ENCODE peak calls at places on chromosomes 2 and 18, in nine cellular contexts. C is prostate gland, G is brain microvascular endothelial cell, Q is cardiac muscle cell, N is fibroblast of lung, I is right lobe of liver, O is heart left ventricle, M is suprapubic skin, S is PC-9. V is an unnamed sample.

GRCh38 chr2:147569426-147569825 is 275.4 kb upstream of the ACVR2A start:
- DNase-seq in C (no peak), G (no peak), Q (no peak), N (no peak), I (no peak), O (no peak), M (no peak), S (no peak), V (no peak)

GRCh38 chr18:65988972-65989371 is 238.2 kb downstream of the CDH7 start:
- DNase-seq in C (no peak), G (no peak), Q (no peak), N (no peak), I (no peak), O (no peak), M (no peak), S (no peak), V (no peak)

GRCh38 chr2:110657721-110658305 is 20.1 kb downstream of the BUB1 start:
- DNase-seq in C (no peak), G (no peak), Q (no peak), N (no peak), I (no peak), O (no peak), M (no peak), S (no peak), V (no peak)

GRCh38 chr2:72276876-72277275 is 129.2 kb upstream of the CYP26B1 start:
- DNase-seq in C (no peak), G (no peak), Q (peak; percentile 30), N (peak; percentile 21), I (no peak), O (no peak), M (no peak), S (no peak), V (no peak)

GRCh38 chr2:126408671-126409070 is 247.3 kb upstream of the GYPC start:
- DNase-seq in C (no peak), G (no peak), Q (no peak), N (no peak), I (no peak), O (no peak), M (no peak), S (peak; percentile 32), V (no peak)

GRCh38 chr2:96241901-96242611 is 23.7 kb downstream of the TMEM127 start:
- DNase-seq in C (no peak), G (peak; percentile 60), Q (peak; percentile 88), N (peak; percentile 80), I (no peak), O (peak; percentile 52), M (no peak), S (peak; percentile 37), V (peak; percentile 90)

GRCh38 chr2:133264951-133265949 is 303.0 kb downstream of the NCKAP5 start:
- DNase-seq in C (no peak), G (no peak), Q (no peak), N (peak; percentile 23), I (peak; percentile 69), O (peak; percentile 44), M (no peak), S (no peak), V (no peak)

GRCh38 chr18:76908277-76908676 is 85.9 kb downstream of the ZNF236 start:
- DNase-seq in C (no peak), G (no peak), Q (no peak), N (no peak), I (no peak), O (no peak), M (no peak), S (no peak), V (no peak)

GRCh38 chr2:223054193-223054781 is 2.3 kb downstream of the KCNE4 start:
- DNase-seq in C (no peak), G (peak; percentile 63), Q (peak; percentile 89), N (peak; percentile 95), I (no peak), O (peak; percentile 75), M (peak; percentile 89), S (no peak), V (peak; percentile 70)

GRCh38 chr2:124001681-124002080 is 23.4 kb upstream of the CNTNAP5 start:
- DNase-seq in C (no peak), G (no peak), Q (no peak), N (no peak), I (no peak), O (no peak), M (no peak), S (no peak), V (no peak)

DNA sequence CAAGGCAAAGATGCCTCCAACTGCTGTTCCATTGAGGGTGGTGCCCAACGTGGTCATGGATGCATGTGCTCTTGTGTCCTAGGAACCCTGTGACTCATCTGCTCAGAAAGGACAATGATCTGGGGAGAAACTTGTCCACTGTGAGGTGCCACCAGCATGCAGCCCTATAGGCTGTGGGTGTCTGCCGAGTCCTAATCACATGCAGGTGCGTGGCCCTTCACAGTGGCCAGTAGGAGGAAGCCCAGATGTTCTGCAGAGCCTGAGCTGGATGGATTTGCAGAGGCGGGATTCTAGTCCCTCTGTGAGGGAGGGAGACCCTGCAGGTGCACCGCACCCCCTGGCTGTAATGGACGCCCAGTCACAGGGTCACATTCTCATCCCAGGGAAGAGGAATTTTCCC is 13.8 kb downstream of the GDF7 start:
- DNase-seq in C (no peak), G (no peak), Q (no peak), N (no peak), I (no peak), O (no peak), M (no peak), S (no peak), V (no peak)
- TF ChIP-seq CTCF in C (no peak), G (no peak), Q (no peak), N (no peak), I (no peak), O (no peak), M (no peak), S (no peak), V (no peak)

GRCh38 chr2:120574620-120575019 is 161.0 kb upstream of the GLI2 start:
- DNase-seq in C (no peak), G (no peak), Q (no peak), N (no peak), I (peak; percentile 10), O (no peak), M (no peak), S (no peak), V (no peak)

GRCh38 chr2:120578576-120579352 is 156.9 kb upstream of the GLI2 start:
- DNase-seq in C (no peak), G (no peak), Q (no peak), N (no peak), I (no peak), O (no peak), M (no peak), S (no peak), V (no peak)

GRCh38 chr2:120577896-120578295 is 157.8 kb upstream of the GLI2 start:
- DNase-seq in C (no peak), G (no peak), Q (no peak), N (no peak), I (no peak), O (no peak), M (no peak), S (no peak), V (no peak)

GRCh38 chr2:120575966-120576365 is 159.7 kb upstream of the GLI2 start:
- DNase-seq in C (no peak), G (no peak), Q (no peak), N (no peak), I (peak; percentile 34), O (no peak), M (no peak), S (no peak), V (no peak)

DNA sequence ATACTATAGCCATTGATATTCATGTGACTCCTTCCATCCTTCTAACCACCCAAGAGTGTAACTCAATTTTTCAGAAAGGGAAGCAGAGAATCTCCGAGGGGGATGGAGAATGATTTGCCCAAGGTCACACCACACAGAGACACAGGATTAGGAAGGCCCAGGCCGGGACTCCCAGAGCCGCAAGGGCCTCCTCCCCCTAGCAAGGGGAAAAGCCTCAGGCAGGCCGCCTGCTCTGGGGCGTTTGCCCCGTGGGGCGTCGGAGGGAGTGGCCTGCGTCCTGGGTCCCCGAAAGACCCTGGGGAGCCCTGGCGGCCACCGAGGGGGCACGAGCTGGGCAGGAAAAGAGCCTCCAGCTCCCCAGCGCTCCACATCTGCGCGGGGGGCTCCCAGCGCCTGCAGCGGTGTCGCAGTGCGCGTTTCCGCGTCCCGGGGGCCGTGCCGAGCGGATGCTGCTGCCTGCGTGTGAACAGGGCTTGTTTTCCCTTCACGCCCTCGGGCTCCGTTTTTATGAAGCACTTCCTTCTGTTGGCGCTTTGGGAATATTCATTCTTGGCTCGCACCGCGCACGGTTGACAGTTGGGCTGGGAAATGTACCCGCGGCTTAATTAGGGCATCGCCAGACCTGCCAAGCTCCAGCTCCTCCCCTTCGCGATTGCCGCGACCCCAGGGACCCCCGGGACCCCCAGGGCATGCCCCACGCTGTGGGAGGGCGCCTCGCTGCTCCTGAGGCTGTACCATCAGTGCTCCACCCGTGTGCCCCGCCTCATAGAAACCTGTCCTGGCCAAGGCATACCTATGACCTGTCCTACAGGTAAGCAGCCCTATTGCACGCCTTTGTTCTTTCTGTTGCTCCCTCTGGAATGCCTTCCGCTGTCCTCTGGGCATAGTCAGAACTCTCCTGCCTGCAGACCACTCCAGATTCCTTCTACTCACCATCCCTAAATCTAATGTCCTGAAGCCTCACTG is 158.9 kb upstream of the GLI2 start:
- DNase-seq in C (no peak), G (no peak), Q (peak; percentile 69), N (peak; percentile 19), I (no peak), O (peak; percentile 83), M (no peak), S (peak; percentile 57), V (peak; percentile 66)
- H3K4me3 ChIP-seq in C (peak overlapping the region; percentile 2), G (peak overlapping the region; percentile 41), Q (no peak overlapping the region), N (peak overlapping the region; percentile 17), I (no peak overlapping the region), O (peak overlapping the region; percentile 39), M (peak overlapping the region; percentile 41), S (peak overlapping the region; percentile 27), V (no peak overlapping the region)

DNA sequence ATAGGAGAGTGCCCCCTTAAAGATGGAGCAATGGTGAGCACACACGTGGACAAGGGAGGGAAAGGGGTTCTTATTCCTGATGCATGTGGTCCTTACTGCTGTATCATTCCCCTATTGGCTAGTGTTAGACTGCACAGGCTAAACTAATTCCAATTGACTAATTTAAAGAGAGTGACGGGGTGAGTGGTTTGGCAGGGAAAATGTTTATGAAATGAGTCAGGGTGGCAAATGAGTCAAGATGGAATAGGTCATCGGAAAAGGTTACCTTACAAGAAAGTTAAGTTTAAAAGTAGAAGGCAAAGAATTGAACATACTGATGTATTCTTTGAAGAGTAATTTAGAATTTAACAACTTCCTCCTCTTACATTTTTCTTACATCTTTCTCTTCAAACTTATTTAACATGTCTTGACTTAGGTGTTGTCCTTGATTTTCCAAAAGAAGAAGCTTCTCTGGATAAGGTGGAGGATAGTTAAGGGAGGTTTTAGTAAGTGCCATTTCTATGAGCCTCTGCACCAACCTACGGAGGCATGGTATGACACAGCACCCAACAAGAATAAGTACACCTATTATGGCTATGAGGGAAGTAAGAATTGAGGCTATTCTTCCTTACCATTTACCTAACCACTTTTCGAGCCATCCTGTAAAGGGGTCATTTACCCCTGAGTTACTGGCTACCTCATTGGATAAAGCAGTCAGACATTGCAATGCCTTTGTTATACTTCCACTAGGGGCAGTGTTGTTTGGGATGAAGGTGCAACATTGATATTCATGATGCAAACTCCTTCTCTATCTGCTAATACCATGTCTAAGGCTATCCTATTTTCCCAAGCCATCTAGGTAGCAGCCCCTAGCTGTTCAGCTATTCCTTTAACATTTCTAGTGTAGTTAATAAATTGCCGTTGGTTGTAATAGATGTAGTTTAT is 1345.8 kb upstream of the LRRTM1 start:
- DNase-seq in C (no peak), G (no peak), Q (peak; percentile 9), N (peak; percentile 41), I (no peak), O (no peak), M (no peak), S (peak; percentile 41), V (peak; percentile 8)
- TF ChIP-seq CTCF in C (no peak), G (peak; percentile 23), Q (peak; percentile 5), N (no peak), I (no peak), O (no peak), M (no peak), S (peak; percentile 25), V (no peak)

GRCh38 chr2:673615-674318 is 3.4 kb downstream of the TMEM18 start:
- DNase-seq in C (no peak), G (peak; percentile 47), Q (peak; percentile 23), N (peak; percentile 57), I (no peak), O (no peak), M (no peak), S (no peak), V (peak; percentile 53)
- H3K4me3 ChIP-seq in C (no peak overlapping the region), G (no peak overlapping the region), Q (no peak overlapping the region), N (no peak overlapping the region), I (no peak overlapping the region), O (no peak overlapping the region), M (no peak overlapping the region), S (no peak overlapping the region), V (no peak overlapping the region)

V was measured in fibroblast of pulmonary artery.